ENCODE peak calls at places on chromosome 13, in eight cellular contexts. W is HCT116, P is tibial nerve, Q is K562, B is ascending aorta, Y is cardiac muscle cell, C is OCI-LY7, I is Peyer's patch. A is an unnamed sample.

GRCh38 chr13:28684257-28684656 is 25.3 kb downstream of the POMP start:
- DNase-seq in W (no peak), P (no peak), Q (peak; percentile 45), B (no peak), Y (no peak), C (no peak), I (no peak), A (no peak)

GRCh38 chr13:48595330-48596127 is 58.2 kb upstream of the CYSLTR2 start:
- DNase-seq in W (peak; percentile 50), P (peak; percentile 50), Q (peak; percentile 57), B (no peak), Y (peak; percentile 90), C (peak; percentile 68), I (no peak), A (peak; percentile 44)

GRCh38 chr13:112446347-112446861 is 70.2 kb downstream of the SPACA7 start:
- DNase-seq in W (no peak), P (no peak), Q (no peak), B (no peak), Y (no peak), C (no peak), I (no peak), A (no peak)

GRCh38 chr13:44273991-44274810 is 99.4 kb upstream of the SERP2 start:
- DNase-seq in W (no peak), P (no peak), Q (no peak), B (peak; percentile 57), Y (peak; percentile 52), C (peak; percentile 79), I (no peak), A (peak; percentile 66)

GRCh38 chr13:49690133-49690989 is 925 bp downstream of the EBPL start:
- DNase-seq in W (no peak), P (peak; percentile 21), Q (peak; percentile 13), B (no peak), Y (peak; percentile 71), C (no peak), I (no peak), A (no peak)

GRCh38 chr13:95191821-95192220 is 109.4 kb downstream of the ABCC4 start:
- DNase-seq in W (peak; percentile 45), P (peak; percentile 63), Q (peak; percentile 82), B (peak; percentile 70), Y (peak; percentile 89), C (peak; percentile 74), I (peak; percentile 69), A (peak; percentile 88)

GRCh38 chr13:51643114-51643881 is 59.0 kb downstream of the WDFY2 start:
- DNase-seq in W (no peak), P (no peak), Q (no peak), B (no peak), Y (peak; percentile 85), C (no peak), I (no peak), A (no peak)

GRCh38 chr13:27970382-27971235 is 1.5 kb upstream of the CDX2 start:
- DNase-seq in W (no peak), P (no peak), Q (no peak), B (peak; percentile 37), Y (no peak), C (no peak), I (no peak), A (peak; percentile 67)

GRCh38 chr13:100356889-100357288 is 231.7 kb downstream of the GGACT start:
- DNase-seq in W (no peak), P (no peak), Q (no peak), B (no peak), Y (peak; percentile 39), C (no peak), I (no peak), A (no peak)

GRCh38 chr13:96080676-96081075 is 9.2 kb upstream of the HS6ST3 start:
- DNase-seq in W (no peak), P (no peak), Q (no peak), B (no peak), Y (no peak), C (no peak), I (no peak), A (no peak)

GRCh38 chr13:85772379-85772778 is 26.8 kb downstream of the SLITRK6 start:
- DNase-seq in W (no peak), P (no peak), Q (no peak), B (no peak), Y (peak; percentile 59), C (peak; percentile 2), I (no peak), A (no peak)

GRCh38 chr13:48078251-48078656 is 16.6 kb downstream of the MED4 start:
- DNase-seq in W (peak; percentile 13), P (no peak), Q (no peak), B (no peak), Y (no peak), C (peak; percentile 83), I (peak; percentile 33), A (no peak)

GRCh38 chr13:29581666-29582065 is 13.8 kb downstream of the SLC7A1 start:
- DNase-seq in W (no peak), P (no peak), Q (no peak), B (no peak), Y (no peak), C (no peak), I (no peak), A (no peak)

GRCh38 chr13:93862259-93862658 is 617.2 kb downstream of the DCT start:
- DNase-seq in W (no peak), P (no peak), Q (no peak), B (no peak), Y (peak; percentile 43), C (no peak), I (no peak), A (no peak)

GRCh38 chr13:29908917-29909755 is 58.7 kb upstream of the UBL3 start:
- DNase-seq in W (no peak), P (no peak), Q (no peak), B (no peak), Y (no peak), C (no peak), I (no peak), A (no peak)

GRCh38 chr13:44796597-44797517 is 192.4 kb downstream of the NUFIP1 start:
- DNase-seq in W (no peak), P (no peak), Q (no peak), B (no peak), Y (no peak), C (no peak), I (no peak), A (peak; percentile 7)

GRCh38 chr13:93882086-93882651 is 597.3 kb downstream of the DCT start:
- DNase-seq in W (no peak), P (no peak), Q (no peak), B (no peak), Y (no peak), C (no peak), I (no peak), A (no peak)

GRCh38 chr13:38202730-38203129 is 146.9 kb upstream of the UFM1 start:
- DNase-seq in W (no peak), P (no peak), Q (no peak), B (no peak), Y (peak; percentile 6), C (no peak), I (no peak), A (no peak)

GRCh38 chr13:23183292-23183691 is 2.5 kb downstream of the SGCG start:
- DNase-seq in W (no peak), P (no peak), Q (no peak), B (no peak), Y (no peak), C (no peak), I (no peak), A (no peak)

GRCh38 chr13:23180711-23181110 is at the start of gene SGCG:
- DNase-seq in W (no peak), P (no peak), Q (no peak), B (no peak), Y (no peak), C (no peak), I (no peak), A (peak; percentile 29)

GRCh38 chr13:23185542-23185941 is 4.8 kb downstream of the SGCG start:
- DNase-seq in W (no peak), P (no peak), Q (no peak), B (no peak), Y (no peak), C (no peak), I (no peak), A (no peak)

DNA sequence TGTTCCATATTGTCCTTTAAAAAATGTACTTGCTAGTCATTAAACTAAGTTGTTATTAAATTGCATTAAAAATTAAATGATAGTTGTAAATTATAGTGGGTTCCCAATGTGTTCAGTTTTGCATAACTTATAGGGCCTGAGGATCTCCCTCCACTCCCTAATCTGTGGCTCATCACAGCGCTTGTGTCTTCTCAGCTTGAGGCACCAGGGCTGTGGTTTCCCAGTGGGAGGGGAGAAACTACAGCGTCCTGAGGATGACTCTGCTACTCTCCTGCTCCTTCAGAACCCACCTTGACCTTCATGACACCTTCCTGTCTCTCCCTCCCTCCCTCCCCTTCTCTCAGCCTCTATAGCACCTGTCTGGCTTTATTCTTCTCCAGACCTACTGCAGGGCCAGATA is 1.4 kb downstream of the SGCG start:
- DNase-seq in W (no peak), P (no peak), Q (peak; percentile 4), B (no peak), Y (no peak), C (no peak), I (no peak), A (no peak)
- H3K4me3 ChIP-seq in W (no peak overlapping the region), P (no peak overlapping the region), Q (no peak overlapping the region), B (no peak overlapping the region), Y (no peak overlapping the region), C (no peak overlapping the region), I (no peak overlapping the region), A (no peak overlapping the region)

GRCh38 chr13:35953537-35954206 is 177.5 kb downstream of the DCLK1 start:
- DNase-seq in W (peak; percentile 13), P (peak; percentile 86), Q (peak; percentile 13), B (peak; percentile 83), Y (peak; percentile 95), C (peak; percentile 28), I (peak; percentile 16), A (peak; percentile 85)
- H3K4me3 ChIP-seq in W (no peak overlapping the region), P (no peak overlapping the region), Q (no peak overlapping the region), B (no peak overlapping the region), Y (no peak overlapping the region), C (no peak overlapping the region), I (no peak overlapping the region), A (no peak overlapping the region)

GRCh38 chr13:109707044-109707794 is 79.2 kb downstream of the IRS2 start:
- DNase-seq in W (no peak), P (no peak), Q (peak; percentile 47), B (no peak), Y (no peak), C (peak; percentile 9), I (no peak), A (no peak)
- H3K4me3 ChIP-seq in W (no peak overlapping the region), P (no peak overlapping the region), Q (peak overlapping the region; percentile 26), B (no peak overlapping the region), Y (no peak overlapping the region), C (no peak overlapping the region), I (no peak overlapping the region), A (no peak overlapping the region)

GRCh38 chr13:98482476-98483444 is 94.1 kb downstream of the STK24 start:
- DNase-seq in W (no peak), P (peak; percentile 47), Q (no peak), B (no peak), Y (peak; percentile 79), C (peak; percentile 20), I (peak; percentile 17), A (peak; percentile 94)

GRCh38 chr13:98484289-98485219 is 92.4 kb downstream of the STK24 start:
- DNase-seq in W (peak; percentile 97), P (peak; percentile 50), Q (peak; percentile 81), B (peak; percentile 92), Y (peak; percentile 87), C (no peak), I (peak; percentile 31), A (peak; percentile 91)

GRCh38 chr13:98481511-98481951 is 95.4 kb downstream of the STK24 start:
- DNase-seq in W (no peak), P (no peak), Q (no peak), B (no peak), Y (no peak), C (no peak), I (no peak), A (no peak)

GRCh38 chr13:98485561-98485960 is 91.3 kb downstream of the STK24 start:
- DNase-seq in W (no peak), P (no peak), Q (no peak), B (no peak), Y (no peak), C (no peak), I (peak; percentile 13), A (no peak)

GRCh38 chr13:98483636-98484288 is 93.1 kb downstream of the STK24 start:
- DNase-seq in W (no peak), P (no peak), Q (no peak), B (no peak), Y (no peak), C (no peak), I (peak; percentile 9), A (no peak)
- H3K4me3 ChIP-seq in W (peak overlapping the region; percentile 25), P (no peak overlapping the region), Q (no peak overlapping the region), B (no peak overlapping the region), Y (no peak overlapping the region), C (no peak overlapping the region), I (no peak overlapping the region), A (no peak overlapping the region)

A was measured in lower leg skin.